ENCODE peak calls at places on chromosomes 4 and X, in seven cellular contexts. One of them, this sample, is unnamed.

GRCh38 chrX:34559325-34559724 is 97.8 kb downstream of the TMEM47 start:
- DNase-seq in 8988T: no peak
- DNase-seq in activated T-cell treated with anti-CD3 and anti-CD28 coated beads for 4 hours: no peak
- DNase-seq in left colon: no peak
- DNase-seq in HAP-1: no peak
- DNase-seq in effector CD4-positive, alpha-beta T cell: no peak
- DNase-seq in astrocyte: peak
- DNase-seq in this sample: no peak

GRCh38 chrX:77167993-77168392 is 279.2 kb upstream of the FGF16 start:
- DNase-seq in activated T-cell treated with anti-CD3 and anti-CD28 coated beads for 4 hours: no peak
- DNase-seq in astrocyte: no peak
- DNase-seq in left colon: no peak
- DNase-seq in 8988T: no peak
- DNase-seq in HAP-1: no peak
- DNase-seq in effector CD4-positive, alpha-beta T cell: no peak
- DNase-seq in this sample: no peak

GRCh38 chr4:88939697-88940096 is 117.3 kb downstream of the FAM13A start:
- DNase-seq in astrocyte: peak
- DNase-seq in effector CD4-positive, alpha-beta T cell: no peak
- DNase-seq in HAP-1: no peak
- DNase-seq in 8988T: no peak
- DNase-seq in left colon: no peak
- DNase-seq in activated T-cell treated with anti-CD3 and anti-CD28 coated beads for 4 hours: no peak
- DNase-seq in this sample: no peak

GRCh38 chr4:41602113-41602512 is 64.2 kb downstream of the LIMCH1 start:
- DNase-seq in 8988T: no peak
- DNase-seq in astrocyte: no peak
- DNase-seq in HAP-1: no peak
- DNase-seq in left colon: no peak
- DNase-seq in effector CD4-positive, alpha-beta T cell: no peak
- DNase-seq in activated T-cell treated with anti-CD3 and anti-CD28 coated beads for 4 hours: no peak
- DNase-seq in this sample: no peak

GRCh38 chr4:186946682-186947294 is 223.1 kb upstream of the FAT1 start:
- DNase-seq in HAP-1: no peak
- DNase-seq in astrocyte: peak
- DNase-seq in effector CD4-positive, alpha-beta T cell: no peak
- DNase-seq in 8988T: peak
- DNase-seq in left colon: peak
- DNase-seq in activated T-cell treated with anti-CD3 and anti-CD28 coated beads for 4 hours: no peak
- DNase-seq in this sample: no peak

GRCh38 chr4:147970003-147970402 is 238.1 kb downstream of the ARHGAP10 start:
- DNase-seq in 8988T: no peak
- DNase-seq in activated T-cell treated with anti-CD3 and anti-CD28 coated beads for 4 hours: no peak
- DNase-seq in astrocyte: no peak
- DNase-seq in left colon: no peak
- DNase-seq in HAP-1: no peak
- DNase-seq in effector CD4-positive, alpha-beta T cell: no peak
- DNase-seq in this sample: no peak

GRCh38 chr4:106698621-106699195 is 330.1 kb upstream of the GIMD1 start:
- DNase-seq in activated T-cell treated with anti-CD3 and anti-CD28 coated beads for 4 hours: no peak
- DNase-seq in left colon: no peak
- DNase-seq in 8988T: no peak
- DNase-seq in effector CD4-positive, alpha-beta T cell: no peak
- DNase-seq in HAP-1: no peak
- DNase-seq in astrocyte: no peak
- DNase-seq in this sample: no peak

GRCh38 chr4:108193891-108194672 is 25.4 kb upstream of the LEF1 start:
- DNase-seq in astrocyte: no peak
- DNase-seq in activated T-cell treated with anti-CD3 and anti-CD28 coated beads for 4 hours: no peak
- DNase-seq in HAP-1: peak
- DNase-seq in 8988T: no peak
- DNase-seq in effector CD4-positive, alpha-beta T cell: no peak
- DNase-seq in left colon: no peak
- DNase-seq in this sample: no peak

GRCh38 chr4:100288167-100288566 is 97.9 kb upstream of the DDIT4L start:
- DNase-seq in astrocyte: no peak
- DNase-seq in activated T-cell treated with anti-CD3 and anti-CD28 coated beads for 4 hours: no peak
- DNase-seq in left colon: no peak
- DNase-seq in effector CD4-positive, alpha-beta T cell: no peak
- DNase-seq in 8988T: no peak
- DNase-seq in HAP-1: no peak
- DNase-seq in this sample: no peak

GRCh38 chr4:2929469-2929868 is 33.7 kb downstream of the NOP14 start:
- DNase-seq in activated T-cell treated with anti-CD3 and anti-CD28 coated beads for 4 hours: no peak
- DNase-seq in effector CD4-positive, alpha-beta T cell: no peak
- DNase-seq in HAP-1: no peak
- DNase-seq in left colon: no peak
- DNase-seq in astrocyte: no peak
- DNase-seq in 8988T: no peak
- DNase-seq in this sample: no peak

GRCh38 chr4:145937990-145938611 is 522 bp downstream of the ZNF827 start:
- DNase-seq in left colon: peak
- DNase-seq in HAP-1: peak
- DNase-seq in 8988T: peak
- DNase-seq in effector CD4-positive, alpha-beta T cell: peak
- DNase-seq in astrocyte: peak
- DNase-seq in activated T-cell treated with anti-CD3 and anti-CD28 coated beads for 4 hours: peak
- DNase-seq in this sample: no peak

GRCh38 chr4:77699731-77700210 is 94.2 kb downstream of the CXCL13 start:
- DNase-seq in left colon: no peak
- DNase-seq in astrocyte: peak
- DNase-seq in 8988T: no peak
- DNase-seq in HAP-1: peak
- DNase-seq in effector CD4-positive, alpha-beta T cell: no peak
- DNase-seq in activated T-cell treated with anti-CD3 and anti-CD28 coated beads for 4 hours: no peak
- DNase-seq in this sample: peak

GRCh38 chr4:40736910-40737309 is 12.8 kb upstream of the NSUN7 start:
- DNase-seq in left colon: no peak
- DNase-seq in 8988T: no peak
- DNase-seq in astrocyte: peak
- DNase-seq in activated T-cell treated with anti-CD3 and anti-CD28 coated beads for 4 hours: no peak
- DNase-seq in HAP-1: peak
- DNase-seq in effector CD4-positive, alpha-beta T cell: no peak
- DNase-seq in this sample: peak

GRCh38 chr4:140156529-140157171 is 2.7 kb upstream of the MAML3 start:
- DNase-seq in astrocyte: no peak
- DNase-seq in left colon: no peak
- DNase-seq in activated T-cell treated with anti-CD3 and anti-CD28 coated beads for 4 hours: no peak
- DNase-seq in 8988T: no peak
- DNase-seq in effector CD4-positive, alpha-beta T cell: no peak
- DNase-seq in HAP-1: no peak
- DNase-seq in this sample: no peak

GRCh38 chr4:174521800-174522182 is 497 bp downstream of the HPGD start:
- DNase-seq in left colon: peak
- DNase-seq in activated T-cell treated with anti-CD3 and anti-CD28 coated beads for 4 hours: no peak
- DNase-seq in HAP-1: no peak
- DNase-seq in effector CD4-positive, alpha-beta T cell: no peak
- DNase-seq in astrocyte: no peak
- DNase-seq in 8988T: no peak
- DNase-seq in this sample: no peak

GRCh38 chrX:16517206-16517605 is 132.8 kb upstream of the S100G start:
- DNase-seq in activated T-cell treated with anti-CD3 and anti-CD28 coated beads for 4 hours: no peak
- DNase-seq in astrocyte: no peak
- DNase-seq in HAP-1: no peak
- DNase-seq in effector CD4-positive, alpha-beta T cell: no peak
- DNase-seq in 8988T: no peak
- DNase-seq in left colon: no peak
- DNase-seq in this sample: no peak

GRCh38 chr4:97720869-97721432 is 422.3 kb downstream of the STPG2 start:
- DNase-seq in left colon: no peak
- DNase-seq in astrocyte: peak
- DNase-seq in effector CD4-positive, alpha-beta T cell: no peak
- DNase-seq in HAP-1: peak
- DNase-seq in activated T-cell treated with anti-CD3 and anti-CD28 coated beads for 4 hours: no peak
- DNase-seq in 8988T: peak
- DNase-seq in this sample: no peak

GRCh38 chr4:185587444-185588161 is 52.3 kb upstream of the PDLIM3 start:
- DNase-seq in 8988T: no peak
- DNase-seq in HAP-1: no peak
- DNase-seq in effector CD4-positive, alpha-beta T cell: peak
- DNase-seq in astrocyte: no peak
- DNase-seq in left colon: peak
- DNase-seq in activated T-cell treated with anti-CD3 and anti-CD28 coated beads for 4 hours: peak
- DNase-seq in this sample: no peak

This sample was measured in amniotic stem cell.